ENCODE peak calls at places on chromosomes 6 and 20, in seven cellular contexts. P is hypothalamus; Y is heart right ventricle; N is activated T-helper 2 cell treated with anti-CD3 and anti-CD28 coated beads, Interferon-gamma antibody, Interleukin-2, Interleukin-4, amounts not matched to agents 10 μg/mL and 5 μg/mL and 100 μg/mL, durations not matched to agents 14 hours and 24 hours and 36 hours; U is effector memory CD8-positive, alpha-beta T cell; I is CD4-positive, alpha-beta T cell; G is NCI-H774. E is an unnamed sample.
A peak's percentile ranks its signal among the peaks of the same experiment; 100 is the strongest.

GRCh38 chr6:32559747-32560146 is 29.7 kb upstream of the HLA-DRB5 start:
- DNase-seq in P (no peak), G (no peak), N (no peak), I (no peak), Y (no peak), U (no peak), E (no peak)

GRCh38 chr6:38155144-38155543 is 335.6 kb downstream of the ZFAND3 start:
- DNase-seq in P (no peak), I (no peak), Y (peak; percentile 24), U (no peak), G (no peak), N (no peak), E (peak; percentile 12)

GRCh38 chr20:38255389-38255788 is 5.1 kb downstream of the KIAA1755 start:
- DNase-seq in I (no peak), N (no peak), Y (peak; percentile 28), U (no peak), P (no peak), G (no peak), E (no peak)

GRCh38 chr6:125798734-125799510 is 8.2 kb downstream of the NCOA7 start:
- DNase-seq in I (no peak), N (no peak), Y (no peak), G (no peak), U (no peak), P (no peak), E (no peak)

GRCh38 chr6:118712955-118713354 is 61.6 kb upstream of the CEP85L start:
- DNase-seq in I (no peak), N (no peak), P (no peak), G (no peak), U (no peak), Y (no peak), E (no peak)

GRCh38 chr6:43077981-43078411 is 1.9 kb downstream of the PTK7 start:
- DNase-seq in N (no peak), I (no peak), U (no peak), P (no peak), Y (no peak), G (no peak), E (no peak)

GRCh38 chr20:36629719-36630340 is 16.2 kb downstream of the SLA2 start:
- DNase-seq in Y (no peak), I (peak; percentile 31), U (peak; percentile 39), P (no peak), G (no peak), N (peak; percentile 45), E (no peak)

GRCh38 chr20:10673176-10673830 is 496 bp downstream of the JAG1 start:
- DNase-seq in I (no peak), P (no peak), N (peak; percentile 13), Y (no peak), U (no peak), G (no peak), E (no peak)

GRCh38 chr20:31641391-31641790 is 3.7 kb downstream of the COX4I2 start:
- DNase-seq in P (no peak), I (no peak), U (no peak), N (no peak), G (no peak), Y (no peak), E (no peak)

GRCh38 chr6:17574871-17575560 is 25.1 kb upstream of the FAM8A1 start:
- DNase-seq in N (no peak), P (no peak), G (no peak), I (no peak), Y (no peak), U (no peak), E (no peak)

GRCh38 chr6:168035661-168036616 is 38.5 kb downstream of the KIF25 start:
- DNase-seq in U (no peak), P (no peak), N (no peak), G (peak; percentile 61), I (no peak), Y (peak; percentile 41), E (no peak)

GRCh38 chr20:48738399-48739304 is 89.1 kb downstream of the PREX1 start:
- DNase-seq in Y (no peak), P (no peak), G (no peak), U (peak; percentile 38), I (no peak), N (peak; percentile 70), E (peak; percentile 68)

GRCh38 chr6:10412165-10412947 is 2.5 kb downstream of the TFAP2A start:
- DNase-seq in N (peak; percentile 47), I (no peak), G (peak; percentile 38), Y (no peak), U (peak; percentile 14), P (no peak), E (no peak)

GRCh38 chr20:34377072-34377847 is 14.2 kb downstream of the ITCH start:
- DNase-seq in U (no peak), Y (no peak), N (no peak), G (no peak), I (no peak), P (no peak), E (no peak)

GRCh38 chr20:856361-856775 is 22.9 kb downstream of the FAM110A start:
- DNase-seq in P (no peak), N (no peak), G (no peak), U (peak; percentile 52), Y (no peak), I (peak; percentile 17), E (peak; percentile 55)

GRCh38 chr6:144886682-144887081 is 601.5 kb downstream of the UTRN start:
- DNase-seq in I (no peak), N (no peak), Y (no peak), P (no peak), U (no peak), G (no peak), E (no peak)

GRCh38 chr6:87909849-87910248 is 137.8 kb upstream of the SPACA1 start:
- DNase-seq in N (no peak), U (no peak), P (no peak), I (no peak), G (no peak), Y (no peak), E (no peak)

GRCh38 chr20:37519508-37520416 is 1.3 kb upstream of the NNAT start:
- DNase-seq in P (no peak), U (no peak), G (peak; percentile 9), N (no peak), Y (no peak), I (no peak), E (no peak)

GRCh38 chr20:62219101-62219991 is 732 bp downstream of the HRH3 start:
- DNase-seq in N (no peak), U (no peak), Y (no peak), G (no peak), P (no peak), I (no peak), E (no peak)

GRCh38 chr6:3848925-3849605 is at the start of gene FAM50B:
- DNase-seq in N (peak; percentile 89), P (peak; percentile 77), U (peak; percentile 87), I (peak; percentile 88), Y (peak; percentile 92), G (peak; percentile 84), E (peak; percentile 92)

GRCh38 chr6:868212-868611 is 175.3 kb upstream of the EXOC2 start:
- DNase-seq in Y (no peak), U (no peak), G (no peak), I (no peak), N (no peak), P (no peak), E (no peak)

GRCh38 chr20:35939264-35939663 is 15.0 kb downstream of the SCAND1 start:
- DNase-seq in U (no peak), Y (no peak), P (no peak), N (no peak), G (no peak), I (no peak), E (no peak)

GRCh38 chr6:87907521-87907920 is 140.1 kb upstream of the SPACA1 start:
- DNase-seq in Y (no peak), N (peak; percentile 22), P (no peak), G (no peak), I (no peak), U (peak; percentile 17), E (no peak)

GRCh38 chr6:19838442-19839236 is 1.5 kb downstream of the ID4 start:
- DNase-seq in U (no peak), I (no peak), Y (no peak), P (no peak), G (peak; percentile 80), N (no peak), E (no peak)

GRCh38 chr6:162029873-162030576 is 697.5 kb downstream of the PRKN start:
- DNase-seq in G (no peak), I (no peak), U (no peak), Y (no peak), N (no peak), P (no peak), E (no peak)

GRCh38 chr20:57126481-57127092 is 139.9 kb downstream of the BMP7 start:
- DNase-seq in N (no peak), P (no peak), I (no peak), Y (no peak), U (no peak), G (no peak), E (no peak)

GRCh38 chr6:52362443-52363221 is 681 bp downstream of the PAQR8 start:
- DNase-seq in N (peak; percentile 42), Y (peak; percentile 25), P (peak; percentile 34), I (peak; percentile 9), U (peak; percentile 22), G (no peak), E (peak; percentile 57)

GRCh38 chr6:33415831-33416230 is 2.1 kb downstream of the CUTA start:
- DNase-seq in G (no peak), I (no peak), U (no peak), Y (no peak), N (no peak), P (no peak), E (no peak)

GRCh38 chr6:134176283-134176975 is 124.0 kb upstream of the SLC2A12 start:
- DNase-seq in G (no peak), P (peak; percentile 30), N (no peak), U (no peak), I (no peak), Y (peak; percentile 49), E (peak; percentile 34)

GRCh38 chr20:58715709-58716475 is 23.3 kb downstream of the NPEPL1 start:
- DNase-seq in I (no peak), Y (no peak), U (no peak), P (no peak), N (peak; percentile 7), G (no peak), E (peak; percentile 24)

GRCh38 chr6:4136354-4136831 is 1.0 kb upstream of the ECI2 start:
- DNase-seq in N (no peak), G (no peak), Y (no peak), U (no peak), P (no peak), I (no peak), E (no peak)

GRCh38 chr20:10511507-10512231 is 76.6 kb downstream of the SLX4IP start:
- DNase-seq in G (peak; percentile 62), P (peak; percentile 20), Y (peak; percentile 76), N (peak; percentile 67), U (peak; percentile 48), I (peak; percentile 43), E (peak; percentile 67)

GRCh38 chr20:35010405-35011192 is 54.9 kb downstream of the MYH7B start:
- DNase-seq in Y (no peak), P (no peak), G (no peak), U (no peak), I (no peak), N (no peak), E (peak; percentile 25)